ENCODE peak calls at places on chromosomes 11 and 22, in six cellular contexts. One of them, this sample, is unnamed.

GRCh38 chr11:17415523-17416104 is 27.2 kb upstream of the KCNJ11 start:
- DNase-seq in HFF-Myc: no peak
- DNase-seq in body of pancreas: no peak
- DNase-seq in suprapubic skin: no peak
- DNase-seq in foreskin fibroblast: no peak
- DNase-seq in adrenal gland: no peak
- DNase-seq in this sample: no peak

GRCh38 chr11:9302448-9302847 is 11.9 kb downstream of the TMEM41B start:
- DNase-seq in HFF-Myc: no peak
- DNase-seq in body of pancreas: no peak
- DNase-seq in suprapubic skin: no peak
- DNase-seq in foreskin fibroblast: no peak
- DNase-seq in adrenal gland: no peak
- DNase-seq in this sample: no peak

GRCh38 chr11:73972187-73972586 is 10.5 kb downstream of the UCP2 start:
- DNase-seq in HFF-Myc: no peak
- DNase-seq in body of pancreas: no peak
- DNase-seq in suprapubic skin: no peak
- DNase-seq in foreskin fibroblast: no peak
- DNase-seq in adrenal gland: no peak
- DNase-seq in this sample: no peak

GRCh38 chr11:102171101-102171500 is 60.9 kb downstream of the YAP1 start:
- DNase-seq in HFF-Myc: no peak
- DNase-seq in body of pancreas: no peak
- DNase-seq in suprapubic skin: no peak
- DNase-seq in foreskin fibroblast: peak
- DNase-seq in adrenal gland: no peak
- DNase-seq in this sample: peak

GRCh38 chr11:35308157-35308556 is 111.2 kb downstream of the SLC1A2 start:
- DNase-seq in HFF-Myc: no peak
- DNase-seq in body of pancreas: peak
- DNase-seq in suprapubic skin: no peak
- DNase-seq in foreskin fibroblast: no peak
- DNase-seq in adrenal gland: peak
- DNase-seq in this sample: no peak

GRCh38 chr11:119147604-119148333 is 1.1 kb upstream of the ABCG4 start:
- DNase-seq in HFF-Myc: no peak
- DNase-seq in body of pancreas: no peak
- DNase-seq in suprapubic skin: no peak
- DNase-seq in foreskin fibroblast: no peak
- DNase-seq in adrenal gland: no peak
- DNase-seq in this sample: no peak

GRCh38 chr11:10308208-10308954 is 3.5 kb downstream of the ADM start:
- DNase-seq in HFF-Myc: no peak
- DNase-seq in body of pancreas: no peak
- DNase-seq in suprapubic skin: no peak
- DNase-seq in foreskin fibroblast: peak
- DNase-seq in adrenal gland: no peak
- DNase-seq in this sample: no peak

GRCh38 chr11:362642-363442 is 6.5 kb upstream of the B4GALNT4 start:
- DNase-seq in HFF-Myc: no peak
- DNase-seq in body of pancreas: no peak
- DNase-seq in suprapubic skin: no peak
- DNase-seq in foreskin fibroblast: no peak
- DNase-seq in adrenal gland: no peak
- DNase-seq in this sample: no peak

GRCh38 chr11:9214765-9215164 is 50.4 kb downstream of the DENND5A start:
- DNase-seq in HFF-Myc: no peak
- DNase-seq in body of pancreas: no peak
- DNase-seq in suprapubic skin: no peak
- DNase-seq in foreskin fibroblast: peak
- DNase-seq in adrenal gland: no peak
- DNase-seq in this sample: peak

GRCh38 chr11:67312187-67313021 is 9.1 kb downstream of the SSH3 start:
- DNase-seq in HFF-Myc: no peak
- DNase-seq in body of pancreas: peak
- DNase-seq in suprapubic skin: peak
- DNase-seq in foreskin fibroblast: no peak
- DNase-seq in adrenal gland: no peak
- DNase-seq in this sample: no peak

GRCh38 chr22:38077096-38077495 is 6.9 kb downstream of the SLC16A8 start:
- DNase-seq in HFF-Myc: no peak
- DNase-seq in body of pancreas: no peak
- DNase-seq in suprapubic skin: no peak
- DNase-seq in foreskin fibroblast: no peak
- DNase-seq in adrenal gland: no peak
- DNase-seq in this sample: no peak

GRCh38 chr22:44133161-44133560 is 47.6 kb upstream of the PARVG start:
- DNase-seq in HFF-Myc: no peak
- DNase-seq in body of pancreas: no peak
- DNase-seq in suprapubic skin: no peak
- DNase-seq in foreskin fibroblast: peak
- DNase-seq in adrenal gland: no peak
- DNase-seq in this sample: no peak

GRCh38 chr11:117443269-117444186 is 115.9 kb downstream of the CEP164 start:
- DNase-seq in HFF-Myc: no peak
- DNase-seq in body of pancreas: peak
- DNase-seq in suprapubic skin: no peak
- DNase-seq in foreskin fibroblast: peak
- DNase-seq in adrenal gland: peak
- DNase-seq in this sample: peak

GRCh38 chr22:23912293-23912903 is 18.2 kb downstream of the MIF start:
- DNase-seq in HFF-Myc: no peak
- DNase-seq in body of pancreas: no peak
- DNase-seq in suprapubic skin: no peak
- DNase-seq in foreskin fibroblast: no peak
- DNase-seq in adrenal gland: no peak
- DNase-seq in this sample: no peak

GRCh38 chr11:95067828-95068244 is 1.1 kb downstream of the SRSF8 start:
- DNase-seq in HFF-Myc: no peak
- DNase-seq in body of pancreas: peak
- DNase-seq in suprapubic skin: no peak
- DNase-seq in foreskin fibroblast: no peak
- DNase-seq in adrenal gland: no peak
- DNase-seq in this sample: peak

GRCh38 chr11:21582791-21583190 is 610.1 kb upstream of the ANO5 start:
- DNase-seq in HFF-Myc: no peak
- DNase-seq in body of pancreas: no peak
- DNase-seq in suprapubic skin: no peak
- DNase-seq in foreskin fibroblast: no peak
- DNase-seq in adrenal gland: no peak
- DNase-seq in this sample: no peak

GRCh38 chr22:41411021-41411851 is 29.5 kb downstream of the TEF start:
- DNase-seq in HFF-Myc: no peak
- DNase-seq in body of pancreas: peak
- DNase-seq in suprapubic skin: no peak
- DNase-seq in foreskin fibroblast: peak
- DNase-seq in adrenal gland: no peak
- DNase-seq in this sample: no peak

GRCh38 chr11:65639623-65640482 is 2.0 kb downstream of the SIPA1 start:
- DNase-seq in HFF-Myc: no peak
- DNase-seq in body of pancreas: peak
- DNase-seq in suprapubic skin: no peak
- DNase-seq in foreskin fibroblast: no peak
- DNase-seq in adrenal gland: peak
- DNase-seq in this sample: no peak

DNA sequence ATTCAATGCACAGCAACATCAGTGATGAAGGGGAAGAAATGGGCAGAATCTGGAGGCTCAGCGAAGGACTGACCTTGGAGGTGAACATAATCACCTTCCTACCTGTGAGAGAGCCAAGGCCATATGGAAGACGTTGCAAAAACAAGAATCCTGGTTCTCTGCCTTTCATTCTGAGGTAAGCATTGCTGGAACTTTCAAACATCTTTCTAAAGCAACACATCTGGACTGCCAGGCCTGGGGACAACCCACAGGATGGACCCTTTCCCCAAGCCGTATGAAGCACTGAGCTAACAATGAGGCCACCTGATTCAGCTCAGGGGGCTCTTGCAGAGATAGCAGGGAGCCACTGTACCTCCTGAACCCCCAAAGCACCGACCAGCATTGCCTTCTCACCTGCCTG is 70.5 kb downstream of the ETS1 start:
- DNase-seq in HFF-Myc: no peak
- DNase-seq in body of pancreas: no peak
- DNase-seq in suprapubic skin: no peak
- DNase-seq in foreskin fibroblast: no peak
- DNase-seq in adrenal gland: no peak
- DNase-seq in this sample: no peak
- TF ChIP-seq CTCF in HFF-Myc: no peak
- TF ChIP-seq CTCF in body of pancreas: no peak
- TF ChIP-seq CTCF in suprapubic skin: no peak
- TF ChIP-seq CTCF in foreskin fibroblast: no peak
- TF ChIP-seq CTCF in adrenal gland: no peak
- TF ChIP-seq CTCF in this sample: no peak

GRCh38 chr22:17264321-17265052 is 45.3 kb upstream of the ADA2 start:
- DNase-seq in HFF-Myc: peak
- DNase-seq in body of pancreas: no peak
- DNase-seq in suprapubic skin: no peak
- DNase-seq in foreskin fibroblast: peak
- DNase-seq in adrenal gland: no peak
- DNase-seq in this sample: peak

GRCh38 chr22:17268501-17269223 is 49.4 kb upstream of the ADA2 start:
- DNase-seq in HFF-Myc: no peak
- DNase-seq in body of pancreas: no peak
- DNase-seq in suprapubic skin: no peak
- DNase-seq in foreskin fibroblast: no peak
- DNase-seq in adrenal gland: no peak
- DNase-seq in this sample: no peak

GRCh38 chr22:17265649-17266248 is 46.5 kb upstream of the ADA2 start:
- DNase-seq in HFF-Myc: no peak
- DNase-seq in body of pancreas: no peak
- DNase-seq in suprapubic skin: no peak
- DNase-seq in foreskin fibroblast: no peak
- DNase-seq in adrenal gland: no peak
- DNase-seq in this sample: no peak

GRCh38 chr22:17267661-17268330 is 48.6 kb upstream of the ADA2 start:
- DNase-seq in HFF-Myc: no peak
- DNase-seq in body of pancreas: no peak
- DNase-seq in suprapubic skin: no peak
- DNase-seq in foreskin fibroblast: no peak
- DNase-seq in adrenal gland: no peak
- DNase-seq in this sample: no peak

GRCh38 chr22:17266261-17266971 is 47.2 kb upstream of the ADA2 start:
- DNase-seq in HFF-Myc: no peak
- DNase-seq in body of pancreas: peak
- DNase-seq in suprapubic skin: no peak
- DNase-seq in foreskin fibroblast: no peak
- DNase-seq in adrenal gland: no peak
- DNase-seq in this sample: no peak
- H3K4me3 ChIP-seq in HFF-Myc: no peak
- H3K4me3 ChIP-seq in body of pancreas: no peak
- H3K4me3 ChIP-seq in suprapubic skin: no peak
- H3K4me3 ChIP-seq in foreskin fibroblast: no peak
- H3K4me3 ChIP-seq in adrenal gland: no peak
- H3K4me3 ChIP-seq in this sample: no peak

DNA sequence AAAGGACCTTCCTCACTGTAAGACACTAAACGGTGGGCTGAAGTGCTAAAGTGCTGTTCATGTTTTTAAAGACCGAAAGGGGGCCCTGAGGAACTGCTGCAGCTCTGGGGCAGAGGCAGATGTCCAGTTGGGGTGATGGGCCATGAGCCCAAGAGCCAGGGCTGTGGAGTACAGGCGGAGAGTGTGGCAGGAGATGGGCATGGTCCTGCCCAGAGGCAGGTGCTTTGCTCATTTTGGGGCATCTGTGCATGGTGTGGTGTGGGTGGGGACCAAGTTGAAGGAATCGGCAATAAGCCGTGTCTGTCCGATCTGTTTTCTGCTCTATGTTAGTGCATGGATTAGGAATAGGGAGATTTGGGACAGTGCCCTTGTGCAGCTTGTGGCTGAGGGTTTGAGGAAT is 258.3 kb downstream of the NTM start:
- DNase-seq in HFF-Myc: no peak
- DNase-seq in body of pancreas: no peak
- DNase-seq in suprapubic skin: no peak
- DNase-seq in foreskin fibroblast: no peak
- DNase-seq in adrenal gland: no peak
- DNase-seq in this sample: no peak
- TF ChIP-seq CTCF in HFF-Myc: no peak
- TF ChIP-seq CTCF in body of pancreas: no peak
- TF ChIP-seq CTCF in suprapubic skin: no peak
- TF ChIP-seq CTCF in foreskin fibroblast: no peak
- TF ChIP-seq CTCF in adrenal gland: no peak
- TF ChIP-seq CTCF in this sample: no peak

DNA sequence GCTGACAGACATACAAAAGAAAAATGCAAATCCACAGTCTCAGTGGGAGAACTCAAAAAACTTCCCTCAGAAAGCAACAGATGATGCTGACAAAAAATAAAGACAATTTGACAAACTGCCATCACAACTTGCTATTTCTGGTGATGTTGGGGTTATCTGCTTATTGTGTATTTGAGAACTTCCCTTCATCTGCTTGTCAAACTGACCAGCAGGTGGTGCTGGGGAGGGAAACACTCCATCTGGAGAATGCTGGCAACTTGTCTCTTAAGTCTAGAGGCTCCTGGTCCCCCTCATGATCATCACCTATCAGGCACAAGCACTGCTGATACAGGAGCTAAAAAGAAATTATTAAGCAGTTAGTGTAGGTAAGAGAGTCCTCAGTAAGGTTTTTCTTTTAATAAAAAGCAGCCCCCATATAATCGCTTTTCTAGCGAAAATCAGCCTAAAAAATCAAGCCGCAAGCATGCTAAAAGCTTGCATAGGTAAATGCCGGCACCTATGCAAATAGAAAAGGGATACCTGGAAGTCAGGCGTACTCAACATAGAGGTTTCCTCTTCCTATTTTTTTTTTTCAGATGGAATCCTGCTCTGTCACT is 9.8 kb upstream of the FAM111B start:
- DNase-seq in HFF-Myc: peak
- DNase-seq in body of pancreas: peak
- DNase-seq in suprapubic skin: no peak
- DNase-seq in foreskin fibroblast: peak
- DNase-seq in adrenal gland: peak
- DNase-seq in this sample: peak
- H3K4me3 ChIP-seq in HFF-Myc: no peak
- H3K4me3 ChIP-seq in body of pancreas: no peak
- H3K4me3 ChIP-seq in suprapubic skin: no peak
- H3K4me3 ChIP-seq in foreskin fibroblast: no peak
- H3K4me3 ChIP-seq in adrenal gland: no peak
- H3K4me3 ChIP-seq in this sample: no peak

This sample was measured in AG10803.